ENCODE peak calls at places on chromosomes 2 and 18, in six cellular contexts. L, F, W, M, V and T are unnamed samples.

GRCh38 chr2:70672990-70673647 is 94.9 kb downstream of the ADD2 start:
- DNase-seq in L (no peak), F (no peak), W (peak), M (no peak), V (no peak), T (no peak)

GRCh38 chr2:30232801-30233130 is 1.4 kb downstream of the LBH start:
- DNase-seq in L (no peak), F (no peak), W (no peak), M (no peak), V (no peak), T (no peak)

GRCh38 chr2:130370490-130370889 is 14.6 kb downstream of the PTPN18 start:
- DNase-seq in L (no peak), F (no peak), W (no peak), M (no peak), V (no peak), T (no peak)

GRCh38 chr18:51278045-51278649 is 80.7 kb upstream of the MEX3C start:
- DNase-seq in L (no peak), F (peak), W (peak), M (peak), V (peak), T (peak)

GRCh38 chr18:25229080-25229479 is 122.9 kb downstream of the ZNF521 start:
- DNase-seq in L (peak), F (no peak), W (no peak), M (no peak), V (no peak), T (peak)

GRCh38 chr18:39870586-39870985 is 2084.4 kb upstream of the PIK3C3 start:
- DNase-seq in L (no peak), F (no peak), W (no peak), M (no peak), V (no peak), T (no peak)

GRCh38 chr2:105782123-105782522 is 37.4 kb downstream of the NCK2 start:
- DNase-seq in L (no peak), F (no peak), W (no peak), M (no peak), V (no peak), T (no peak)

GRCh38 chr2:235545369-235546150 is 51.7 kb downstream of the AGAP1 start:
- DNase-seq in L (no peak), F (no peak), W (no peak), M (no peak), V (no peak), T (no peak)

GRCh38 chr2:147108553-147108952 is 736.3 kb upstream of the ACVR2A start:
- DNase-seq in L (no peak), F (no peak), W (no peak), M (no peak), V (no peak), T (no peak)

GRCh38 chr2:65265090-65266045 is 37.7 kb downstream of the ACTR2 start:
- DNase-seq in L (peak), F (peak), W (no peak), M (peak), V (no peak), T (peak)

GRCh38 chr2:46548103-46548486 is 68.7 kb downstream of the TMEM247 start:
- DNase-seq in L (no peak), F (no peak), W (no peak), M (no peak), V (no peak), T (no peak)

GRCh38 chr2:157898591-157898996 is 22.5 kb upstream of the ACVR1 start:
- DNase-seq in L (peak), F (no peak), W (no peak), M (no peak), V (no peak), T (peak)

GRCh38 chr2:121561617-121562268 is 31.1 kb downstream of the RNU4ATAC start:
- DNase-seq in L (peak), F (no peak), W (no peak), M (no peak), V (no peak), T (peak)
- H3K14ac ChIP-seq in L (peak), F (no peak), W (no peak), M (no peak), V (no peak), T (no peak)

DNA sequence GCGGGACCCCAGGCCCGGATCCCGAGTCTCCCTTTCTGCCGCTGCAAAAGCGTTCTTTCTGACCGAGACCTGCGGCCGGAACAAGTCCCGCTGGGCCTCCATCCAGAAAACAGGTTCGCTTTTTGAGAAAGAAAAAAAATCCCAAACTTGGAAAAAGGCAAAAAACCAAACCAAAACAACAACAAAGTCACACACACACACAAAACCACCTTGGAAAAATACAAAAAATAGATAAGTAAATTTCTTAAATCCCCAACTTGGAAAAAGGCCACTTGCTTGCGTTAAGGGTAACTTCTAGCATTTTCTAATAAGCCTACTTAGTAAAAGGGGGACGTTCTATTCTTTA is 250 bp upstream of the CHST10 start:
- DNase-seq in L (no peak), F (no peak), W (no peak), M (no peak), V (no peak), T (peak)
- H4K8ac ChIP-seq in L (peak), F (no peak), W (no peak), M (peak), V (no peak), T (peak)

DNA sequence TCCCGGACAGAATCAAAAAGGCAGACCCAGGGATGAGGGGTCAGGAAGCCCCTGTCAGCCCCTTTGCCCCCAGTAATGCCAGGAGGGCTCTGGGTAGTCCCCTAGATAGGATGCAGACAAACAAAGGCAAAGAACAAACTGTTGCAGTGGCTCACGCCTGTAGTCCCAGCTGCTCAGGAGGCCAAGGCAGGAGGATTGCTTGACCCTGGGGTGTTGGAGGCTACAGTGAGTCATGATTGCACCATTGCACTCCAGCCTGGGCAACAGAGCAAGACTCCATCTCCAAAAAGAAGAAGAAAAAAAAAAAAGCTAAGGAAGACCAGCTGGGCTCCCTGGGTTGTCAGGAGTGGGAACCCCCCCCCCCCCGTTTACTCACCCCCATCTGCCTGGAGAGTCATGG is 24.4 kb upstream of the PTMA start:
- DNase-seq in L (no peak), F (no peak), W (no peak), M (no peak), V (no peak), T (no peak)
- H3K14ac ChIP-seq in L (no peak), F (no peak), W (no peak), M (no peak), V (no peak), T (no peak)

GRCh38 chr2:135299656-135300244 is 231.3 kb downstream of the ZRANB3 start:
- DNase-seq in L (peak), F (no peak), W (no peak), M (no peak), V (no peak), T (peak)
- H4K8ac ChIP-seq in L (no peak), F (no peak), W (no peak), M (no peak), V (no peak), T (no peak)